ENCODE peak calls at places on chromosomes 4 and X, in five cellular contexts. One of them, this sample, is unnamed.

GRCh38 chrX:153966283-153966688 is 5.3 kb downstream of the HCFC1 start:
- DNase-seq in Right ventricle myocardium superior: peak; percentile 51
- DNase-seq in activated gamma-delta T cell treated with Interleukin-2 at 50 U/mL for 16 hours: no peak
- DNase-seq in RPMI8226: peak; percentile 69
- DNase-seq in sigmoid colon: peak; percentile 80
- DNase-seq in this sample: no peak

GRCh38 chr4:154741877-154742851 is 1.6 kb upstream of the LRAT start:
- DNase-seq in RPMI8226: no peak
- DNase-seq in Right ventricle myocardium superior: no peak
- DNase-seq in activated gamma-delta T cell treated with Interleukin-2 at 50 U/mL for 16 hours: no peak
- DNase-seq in sigmoid colon: no peak
- DNase-seq in this sample: no peak

GRCh38 chr4:48439988-48440387 is 43.2 kb upstream of the SLC10A4 start:
- DNase-seq in RPMI8226: no peak
- DNase-seq in sigmoid colon: no peak
- DNase-seq in Right ventricle myocardium superior: no peak
- DNase-seq in activated gamma-delta T cell treated with Interleukin-2 at 50 U/mL for 16 hours: no peak
- DNase-seq in this sample: no peak

GRCh38 chrX:54812306-54812705 is 4.8 kb downstream of the MAGED2 start:
- DNase-seq in activated gamma-delta T cell treated with Interleukin-2 at 50 U/mL for 16 hours: no peak
- DNase-seq in sigmoid colon: no peak
- DNase-seq in Right ventricle myocardium superior: no peak
- DNase-seq in RPMI8226: no peak
- DNase-seq in this sample: no peak

GRCh38 chr4:182206916-182207315 is 36.3 kb upstream of the TENM3 start:
- DNase-seq in Right ventricle myocardium superior: no peak
- DNase-seq in activated gamma-delta T cell treated with Interleukin-2 at 50 U/mL for 16 hours: no peak
- DNase-seq in RPMI8226: no peak
- DNase-seq in sigmoid colon: no peak
- DNase-seq in this sample: no peak

GRCh38 chrX:2627272-2627867 is 63.7 kb upstream of the CD99 start:
- DNase-seq in sigmoid colon: no peak
- DNase-seq in activated gamma-delta T cell treated with Interleukin-2 at 50 U/mL for 16 hours: peak; percentile 34
- DNase-seq in Right ventricle myocardium superior: no peak
- DNase-seq in RPMI8226: peak; percentile 59
- DNase-seq in this sample: peak; percentile 43

GRCh38 chrX:19846995-19847790 is 40.2 kb downstream of the SH3KBP1 start:
- DNase-seq in sigmoid colon: no peak
- DNase-seq in Right ventricle myocardium superior: peak; percentile 44
- DNase-seq in RPMI8226: no peak
- DNase-seq in activated gamma-delta T cell treated with Interleukin-2 at 50 U/mL for 16 hours: no peak
- DNase-seq in this sample: no peak

GRCh38 chrX:139724626-139725025 is 16.7 kb upstream of the MCF2 start:
- DNase-seq in RPMI8226: no peak
- DNase-seq in activated gamma-delta T cell treated with Interleukin-2 at 50 U/mL for 16 hours: no peak
- DNase-seq in Right ventricle myocardium superior: no peak
- DNase-seq in sigmoid colon: no peak
- DNase-seq in this sample: no peak

GRCh38 chrX:119194631-119195030 is 41.5 kb upstream of the PGRMC1 start:
- DNase-seq in Right ventricle myocardium superior: no peak
- DNase-seq in activated gamma-delta T cell treated with Interleukin-2 at 50 U/mL for 16 hours: no peak
- DNase-seq in RPMI8226: no peak
- DNase-seq in sigmoid colon: no peak
- DNase-seq in this sample: no peak

GRCh38 chr4:111283066-111283677 is 660.3 kb upstream of the PITX2 start:
- DNase-seq in activated gamma-delta T cell treated with Interleukin-2 at 50 U/mL for 16 hours: peak; percentile 3
- DNase-seq in RPMI8226: peak; percentile 35
- DNase-seq in Right ventricle myocardium superior: peak; percentile 49
- DNase-seq in sigmoid colon: peak; percentile 52
- DNase-seq in this sample: peak; percentile 0

GRCh38 chrX:130378008-130378669 is 7.3 kb downstream of the GPR119 start:
- DNase-seq in sigmoid colon: no peak
- DNase-seq in RPMI8226: peak; percentile 5
- DNase-seq in Right ventricle myocardium superior: no peak
- DNase-seq in activated gamma-delta T cell treated with Interleukin-2 at 50 U/mL for 16 hours: no peak
- DNase-seq in this sample: no peak

GRCh38 chrX:41720125-41720780 is 3.7 kb upstream of the GPR82 start:
- DNase-seq in RPMI8226: no peak
- DNase-seq in Right ventricle myocardium superior: no peak
- DNase-seq in sigmoid colon: no peak
- DNase-seq in activated gamma-delta T cell treated with Interleukin-2 at 50 U/mL for 16 hours: peak; percentile 54
- DNase-seq in this sample: peak; percentile 10

GRCh38 chr4:84966382-84967291 is at the start of gene WDFY3:
- DNase-seq in activated gamma-delta T cell treated with Interleukin-2 at 50 U/mL for 16 hours: no peak
- DNase-seq in RPMI8226: peak; percentile 69
- DNase-seq in Right ventricle myocardium superior: peak; percentile 86
- DNase-seq in sigmoid colon: peak; percentile 94
- DNase-seq in this sample: no peak

GRCh38 chrX:103531002-103531401 is 11.7 kb upstream of the RAB40A start:
- DNase-seq in Right ventricle myocardium superior: no peak
- DNase-seq in RPMI8226: no peak
- DNase-seq in sigmoid colon: no peak
- DNase-seq in activated gamma-delta T cell treated with Interleukin-2 at 50 U/mL for 16 hours: no peak
- DNase-seq in this sample: no peak

GRCh38 chrX:133986008-133986683 is 752 bp upstream of the GPC3 start:
- DNase-seq in sigmoid colon: no peak
- DNase-seq in activated gamma-delta T cell treated with Interleukin-2 at 50 U/mL for 16 hours: no peak
- DNase-seq in Right ventricle myocardium superior: no peak
- DNase-seq in RPMI8226: no peak
- DNase-seq in this sample: no peak

GRCh38 chrX:40007746-40008705 is 89.7 kb downstream of the BCOR start:
- DNase-seq in Right ventricle myocardium superior: no peak
- DNase-seq in activated gamma-delta T cell treated with Interleukin-2 at 50 U/mL for 16 hours: no peak
- DNase-seq in sigmoid colon: no peak
- DNase-seq in RPMI8226: no peak
- DNase-seq in this sample: no peak

GRCh38 chr4:140756292-140757219 is at the start of gene TBC1D9:
- DNase-seq in sigmoid colon: peak; percentile 86
- DNase-seq in RPMI8226: peak; percentile 95
- DNase-seq in Right ventricle myocardium superior: peak; percentile 89
- DNase-seq in activated gamma-delta T cell treated with Interleukin-2 at 50 U/mL for 16 hours: no peak
- DNase-seq in this sample: no peak

GRCh38 chr4:88008624-88009235 is 1.3 kb downstream of the PKD2 start:
- DNase-seq in Right ventricle myocardium superior: no peak
- DNase-seq in RPMI8226: peak; percentile 39
- DNase-seq in sigmoid colon: no peak
- DNase-seq in activated gamma-delta T cell treated with Interleukin-2 at 50 U/mL for 16 hours: no peak
- DNase-seq in this sample: no peak